ENCODE peak calls at places on chromosomes 16 and 17, in ten cellular contexts. I is GM19239; X is NCI-H146; A is astrocyte of the cerebellum; Y is stimulated activated naive CD8-positive, alpha-beta T cell treated with anti-CD3 and anti-CD28 coated beads, Interleukin-15, amount 100 ng/mL, for 72 hours; W is AG08396; Q is neural progenitor cell; S is NCI-H460; C is HTR-8/SVneo; O is hypothalamus. H is an unnamed sample.

GRCh38 chr16:29698042-29698441 is 19.1 kb downstream of the QPRT start:
- DNase-seq in I (no peak), X (no peak), A (no peak), Y (no peak), W (no peak), Q (no peak), S (no peak), C (no peak), O (no peak), H (no peak)

GRCh38 chr16:84458606-84459516 is 45.6 kb downstream of the MEAK7 start:
- DNase-seq in I (no peak), X (no peak), A (no peak), Y (no peak), W (no peak), Q (no peak), S (no peak), C (no peak), O (no peak), H (no peak)

GRCh38 chr17:42706732-42707131 is 24.4 kb downstream of the CNTNAP1 start:
- DNase-seq in I (no peak), X (no peak), A (no peak), Y (peak; percentile 45), W (no peak), Q (no peak), S (no peak), C (no peak), O (no peak), H (no peak)

GRCh38 chr17:36849871-36850348 is 87.4 kb upstream of the LHX1 start:
- DNase-seq in I (peak; percentile 27), X (no peak), A (peak; percentile 9), Y (peak; percentile 5), W (peak; percentile 33), Q (peak; percentile 40), S (no peak), C (peak; percentile 92), O (no peak), H (no peak)

GRCh38 chr17:32988481-32989101 is 3.1 kb upstream of the SPACA3 start:
- DNase-seq in I (no peak), X (no peak), A (no peak), Y (no peak), W (no peak), Q (no peak), S (no peak), C (no peak), O (no peak), H (no peak)

GRCh38 chr17:76268015-76268749 is 3.0 kb downstream of the UBALD2 start:
- DNase-seq in I (no peak), X (no peak), A (peak; percentile 37), Y (peak; percentile 76), W (peak; percentile 58), Q (no peak), S (no peak), C (no peak), O (peak; percentile 43), H (no peak)

GRCh38 chr16:66263168-66263972 is 103.1 kb upstream of the CDH5 start:
- DNase-seq in I (no peak), X (no peak), A (no peak), Y (no peak), W (no peak), Q (peak; percentile 18), S (no peak), C (no peak), O (no peak), H (no peak)

GRCh38 chr17:15456972-15457722 is 10.3 kb downstream of the CDRT4 start:
- DNase-seq in I (no peak), X (no peak), A (peak; percentile 90), Y (no peak), W (peak; percentile 64), Q (no peak), S (no peak), C (peak; percentile 78), O (no peak), H (no peak)

GRCh38 chr17:40065041-40065770 is 2.4 kb downstream of the THRA start:
- DNase-seq in I (no peak), X (no peak), A (no peak), Y (no peak), W (no peak), Q (peak; percentile 68), S (no peak), C (no peak), O (no peak), H (peak; percentile 23)

GRCh38 chr16:53089434-53090270 is 34.9 kb downstream of the CHD9 start:
- DNase-seq in I (no peak), X (peak; percentile 43), A (peak; percentile 55), Y (no peak), W (no peak), Q (peak; percentile 65), S (no peak), C (no peak), O (no peak), H (no peak)

GRCh38 chr16:72198021-72198420 is 26.1 kb upstream of the PMFBP1 start:
- DNase-seq in I (no peak), X (peak; percentile 88), A (peak; percentile 74), Y (no peak), W (peak; percentile 51), Q (no peak), S (no peak), C (no peak), O (no peak), H (peak; percentile 91)

GRCh38 chr17:5584971-5585794 is 874 bp upstream of the NLRP1 start:
- DNase-seq in I (no peak), X (no peak), A (no peak), Y (no peak), W (peak; percentile 75), Q (no peak), S (peak; percentile 9), C (peak; percentile 31), O (no peak), H (no peak)

GRCh38 chr16:24700549-24701392 is 28.7 kb upstream of the TNRC6A start:
- DNase-seq in I (no peak), X (no peak), A (peak; percentile 98), Y (no peak), W (peak; percentile 91), Q (no peak), S (peak; percentile 68), C (peak; percentile 88), O (no peak), H (no peak)

GRCh38 chr16:10929853-10930754 is 12.2 kb downstream of the DEXI start:
- DNase-seq in I (no peak), X (no peak), A (no peak), Y (no peak), W (no peak), Q (no peak), S (no peak), C (no peak), O (no peak), H (no peak)

GRCh38 chr17:16467044-16467443 is 24.9 kb downstream of the LRRC75A start:
- DNase-seq in I (no peak), X (no peak), A (no peak), Y (no peak), W (no peak), Q (no peak), S (no peak), C (no peak), O (no peak), H (no peak)

GRCh38 chr17:50181601-50182345 is 16.0 kb downstream of the SGCA start:
- DNase-seq in I (no peak), X (no peak), A (no peak), Y (no peak), W (no peak), Q (no peak), S (no peak), C (no peak), O (no peak), H (no peak)

GRCh38 chr16:69057400-69058378 is 47.8 kb upstream of the HAS3 start:
- DNase-seq in I (no peak), X (peak; percentile 29), A (peak; percentile 96), Y (no peak), W (peak; percentile 70), Q (no peak), S (peak; percentile 20), C (peak; percentile 82), O (no peak), H (no peak)

GRCh38 chr16:75074920-75075687 is 41.5 kb downstream of the LDHD start:
- DNase-seq in I (peak; percentile 73), X (no peak), A (no peak), Y (peak; percentile 68), W (no peak), Q (no peak), S (no peak), C (no peak), O (no peak), H (no peak)

GRCh38 chr17:66954632-66955031 is 9.9 kb upstream of the CACNG4 start:
- DNase-seq in I (no peak), X (no peak), A (no peak), Y (no peak), W (no peak), Q (no peak), S (no peak), C (no peak), O (no peak), H (no peak)

H was measured in NCI-H2227 treated with DMSO at 0.1 percent for 48 hours.